ENCODE peak calls at places on chromosomes 4 and X, in four cellular contexts. T, A, Z and L are unnamed samples.

GRCh38 chr4:101290651-101291050 is 56.7 kb downstream of the PPP3CA start:
- DNase-seq in T (no peak), A (no peak), Z (no peak), L (no peak)

GRCh38 chr4:4762909-4763814 is 96.3 kb upstream of the MSX1 start:
- DNase-seq in T (peak), A (peak), Z (no peak), L (peak)

GRCh38 chr4:186105721-186106335 is 1.3 kb downstream of the FAM149A start:
- DNase-seq in T (no peak), A (no peak), Z (no peak), L (no peak)

GRCh38 chr4:42326040-42326439 is 71.2 kb upstream of the SHISA3 start:
- DNase-seq in T (no peak), A (no peak), Z (no peak), L (no peak)

GRCh38 chr4:2868840-2869487 is 25.3 kb downstream of the ADD1 start:
- DNase-seq in T (no peak), A (no peak), Z (no peak), L (no peak)

GRCh38 chr4:153116801-153117200 is 87.4 kb upstream of the TRIM2 start:
- DNase-seq in T (no peak), A (no peak), Z (no peak), L (no peak)

GRCh38 chr4:83758331-83758730 is 222.4 kb downstream of the GPAT3 start:
- DNase-seq in T (no peak), A (no peak), Z (peak), L (no peak)

GRCh38 chrX:48616575-48616974 is 19.3 kb downstream of the WDR13 start:
- DNase-seq in T (no peak), A (no peak), Z (no peak), L (no peak)

GRCh38 chr4:75555294-75556164 is at the start of gene ODAPH:
- DNase-seq in T (no peak), A (peak), Z (peak), L (no peak)

GRCh38 chr4:75723117-75723801 is 1.1 kb upstream of the USO1 start:
- DNase-seq in T (peak), A (no peak), Z (no peak), L (no peak)

GRCh38 chrX:23667239-23668177 is at the start of gene PRDX4:
- DNase-seq in T (peak), A (peak), Z (peak), L (peak)

GRCh38 chrX:67545772-67546495 is 2.1 kb downstream of the AR start:
- DNase-seq in T (peak), A (no peak), Z (no peak), L (no peak)

GRCh38 chrX:14351889-14352288 is 177.4 kb upstream of the GLRA2 start:
- DNase-seq in T (no peak), A (no peak), Z (no peak), L (no peak)

GRCh38 chr4:15702941-15703403 is at the start of gene BST1:
- DNase-seq in T (no peak), A (no peak), Z (no peak), L (no peak)

GRCh38 chrX:12139934-12140611 is 1.8 kb downstream of the FRMPD4 start:
- DNase-seq in T (no peak), A (no peak), Z (no peak), L (no peak)

GRCh38 chr4:75514949-75515612 is 808 bp downstream of the THAP6 start:
- DNase-seq in T (no peak), A (peak), Z (no peak), L (no peak)

GRCh38 chrX:108165349-108166111 is 74.0 kb downstream of the ATG4A start:
- DNase-seq in T (peak), A (no peak), Z (peak), L (peak)

GRCh38 chrX:47644557-47645091 is 5.7 kb downstream of the ELK1 start:
- DNase-seq in T (no peak), A (no peak), Z (peak), L (no peak)

GRCh38 chrX:1389181-1389992 is 2.5 kb downstream of the SLC25A6 start:
- DNase-seq in T (no peak), A (no peak), Z (no peak), L (no peak)

GRCh38 chr4:113637363-113637762 is 124.2 kb downstream of the CAMK2D start:
- DNase-seq in T (no peak), A (no peak), Z (no peak), L (no peak)

GRCh38 chr4:56434599-56435000 is 815 bp downstream of the PPAT start:
- DNase-seq in T (no peak), A (no peak), Z (no peak), L (no peak)

GRCh38 chrX:110156167-110156754 is 153.3 kb downstream of the TMEM164 start:
- DNase-seq in T (no peak), A (no peak), Z (no peak), L (no peak)

GRCh38 chr4:168881754-168882153 is 128.3 kb downstream of the CBR4 start:
- DNase-seq in T (no peak), A (no peak), Z (no peak), L (no peak)

GRCh38 chr4:41542526-41543270 is 4.7 kb downstream of the LIMCH1 start:
- DNase-seq in T (no peak), A (no peak), Z (no peak), L (no peak)

GRCh38 chr4:105343523-105343931 is 130.3 kb downstream of the PPA2 start:
- DNase-seq in T (no peak), A (no peak), Z (no peak), L (no peak)

GRCh38 chr4:168705121-168705520 is 208.3 kb downstream of the PALLD start:
- DNase-seq in T (no peak), A (no peak), Z (no peak), L (no peak)

GRCh38 chr4:156642161-156642560 is 329.4 kb downstream of the PDGFC start:
- DNase-seq in T (no peak), A (no peak), Z (no peak), L (no peak)

GRCh38 chr4:71270901-71271300 is 67.9 kb upstream of the SLC4A4 start:
- DNase-seq in T (peak), A (no peak), Z (peak), L (peak)

GRCh38 chrX:78658851-78659744 is at the start of gene RTL3:
- DNase-seq in T (no peak), A (no peak), Z (no peak), L (no peak)

GRCh38 chrX:85611926-85612325 is 232.5 kb upstream of the POF1B start:
- DNase-seq in T (no peak), A (no peak), Z (no peak), L (no peak)

GRCh38 chrX:80812176-80812575 is 2.5 kb upstream of the BRWD3 start:
- DNase-seq in T (no peak), A (no peak), Z (no peak), L (no peak)
- TF ChIP-seq EGR1 in T (no peak), A (no peak), Z (no peak), L (no peak)

DNA sequence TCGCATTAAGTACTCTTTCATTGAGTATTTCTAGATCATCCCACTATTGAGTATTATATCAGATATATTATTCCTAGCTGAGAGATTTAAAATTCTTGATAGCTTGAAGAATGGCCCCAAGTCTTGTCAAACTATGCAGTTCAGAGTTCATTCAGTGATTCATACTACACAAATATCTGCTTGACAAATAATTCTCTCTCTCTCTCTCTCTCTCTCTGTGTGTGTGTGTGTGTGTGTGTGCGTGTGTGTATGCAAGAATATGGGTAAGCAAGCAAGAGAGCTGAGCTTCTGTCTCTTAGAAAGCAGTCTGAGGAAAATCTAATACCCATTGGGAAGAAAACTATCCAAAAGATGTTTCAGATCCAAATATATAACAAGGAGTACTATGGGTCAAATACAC is 142.0 kb downstream of the SLC10A7 start:
- DNase-seq in T (no peak), A (no peak), Z (no peak), L (no peak)
- TF ChIP-seq EGR1 in T (no peak), A (no peak), Z (no peak), L (no peak)

DNA sequence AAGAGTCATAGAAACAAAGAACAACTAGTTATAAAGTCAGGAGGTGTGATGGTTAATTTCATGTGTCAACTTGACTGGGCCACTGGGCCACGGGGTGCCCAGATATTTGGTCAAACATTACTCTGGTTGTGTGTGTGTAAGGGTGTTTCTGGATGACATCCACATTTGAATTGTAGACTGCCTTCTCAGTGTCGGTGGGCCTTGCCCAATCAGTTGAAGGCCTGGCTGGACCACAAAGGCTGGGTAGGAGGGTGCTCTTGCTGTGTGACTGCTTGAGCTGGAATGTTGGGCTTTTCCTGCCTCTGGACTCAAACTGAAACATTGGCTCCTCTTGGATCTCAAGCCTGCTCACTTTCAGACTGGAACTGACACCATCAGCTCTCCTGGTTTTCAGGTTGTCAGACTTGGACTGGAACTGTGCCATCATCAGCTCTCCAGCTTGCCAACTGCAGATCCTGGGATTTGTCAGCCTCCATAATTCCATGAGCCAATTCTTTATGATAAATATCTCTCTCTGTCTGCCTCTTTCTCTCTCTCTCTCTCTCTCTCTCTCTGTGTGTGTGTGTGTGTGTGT is 41.4 kb downstream of the CLDN34 start:
- DNase-seq in T (no peak), A (no peak), Z (no peak), L (no peak)
- TF ChIP-seq EGR1 in T (no peak), A (no peak), Z (no peak), L (no peak)

GRCh38 chrX:17411189-17411588 is 36.2 kb downstream of the NHS start:
- DNase-seq in T (no peak), A (no peak), Z (no peak), L (no peak)

GRCh38 chrX:17412692-17413091 is 37.7 kb downstream of the NHS start:
- DNase-seq in T (no peak), A (no peak), Z (no peak), L (peak)

GRCh38 chrX:17414057-17414658 is 39.2 kb downstream of the NHS start:
- DNase-seq in T (no peak), A (no peak), Z (no peak), L (no peak)

GRCh38 chrX:17414839-17415238 is 39.8 kb downstream of the NHS start:
- DNase-seq in T (peak), A (no peak), Z (no peak), L (no peak)

GRCh38 chrX:17413228-17413627 is 38.2 kb downstream of the NHS start:
- DNase-seq in T (no peak), A (no peak), Z (no peak), L (peak)
- TF ChIP-seq EGR1 in T (no peak), A (no peak), Z (no peak), L (no peak)

GRCh38 chr4:108425988-108426387 is 194.4 kb upstream of the RPL34 start:
- DNase-seq in T (no peak), A (no peak), Z (no peak), L (no peak)
- TF ChIP-seq EGR1 in T (no peak), A (no peak), Z (no peak), L (no peak)

GRCh38 chr4:172897046-172897445 is 271.6 kb upstream of the GALNT7 start:
- DNase-seq in T (no peak), A (no peak), Z (no peak), L (no peak)

GRCh38 chr4:172895699-172896098 is 272.9 kb upstream of the GALNT7 start:
- DNase-seq in T (no peak), A (no peak), Z (no peak), L (no peak)

GRCh38 chr4:172900880-172901279 is 267.7 kb upstream of the GALNT7 start:
- DNase-seq in T (no peak), A (no peak), Z (no peak), L (no peak)

GRCh38 chr4:172899861-172900260 is 268.8 kb upstream of the GALNT7 start:
- DNase-seq in T (no peak), A (no peak), Z (no peak), L (no peak)

GRCh38 chr4:172898715-172899114 is 269.9 kb upstream of the GALNT7 start:
- DNase-seq in T (no peak), A (no peak), Z (no peak), L (no peak)
- TF ChIP-seq EGR1 in T (no peak), A (no peak), Z (no peak), L (no peak)